ENCODE peak calls at places on chromosomes 3 and 15, in ten cellular contexts. Z is H4, A is T-cell, V is M059J, B is nephron progenitor cell, R is SW 1271, X is cardiac fibroblast, E is globus pallidus, U is uterus, F is nucleus accumbens. I is an unnamed sample.

GRCh38 chr15:62391565-62392262 is 226.6 kb upstream of the C2CD4B start:
- DNase-seq in F (no peak), U (peak), V (peak), B (peak), A (peak), X (peak), R (peak), E (peak), Z (no peak), I (peak)

GRCh38 chr3:184082465-184082864 is 14.4 kb upstream of the HTR3E start:
- DNase-seq in E (no peak), B (no peak), A (no peak), V (no peak), F (no peak), X (no peak), U (no peak), R (no peak), Z (no peak), I (no peak)

GRCh38 chr3:114745322-114746240 is 401.5 kb downstream of the ZBTB20 start:
- DNase-seq in Z (no peak), F (no peak), U (peak), R (no peak), E (no peak), X (peak), A (no peak), B (no peak), V (peak), I (no peak)

GRCh38 chr3:128170866-128171516 is 17.7 kb downstream of the EEFSEC start:
- DNase-seq in V (peak), R (peak), A (no peak), X (peak), U (peak), F (peak), Z (peak), E (peak), B (peak), I (peak)

GRCh38 chr15:62903437-62903836 is 139.1 kb upstream of the TPM1 start:
- DNase-seq in A (no peak), U (no peak), B (no peak), R (no peak), F (no peak), E (no peak), Z (no peak), X (no peak), V (no peak), I (no peak)

GRCh38 chr3:47578691-47579632 is at the start of gene CSPG5:
- DNase-seq in F (no peak), V (no peak), R (no peak), U (no peak), E (peak), B (peak), X (no peak), Z (no peak), A (peak), I (no peak)

GRCh38 chr15:57376695-57377477 is 581 bp downstream of the CGNL1 start:
- DNase-seq in R (no peak), E (no peak), F (no peak), V (no peak), U (peak), B (peak), A (no peak), X (peak), Z (no peak), I (peak)

GRCh38 chr3:50238549-50239026 is 2.6 kb downstream of the GNAI2 start:
- DNase-seq in R (no peak), Z (peak), U (peak), E (no peak), A (no peak), V (peak), X (peak), B (no peak), F (peak), I (peak)

GRCh38 chr15:90918034-90918788 is 14.1 kb downstream of the HDDC3 start:
- DNase-seq in E (no peak), X (no peak), Z (no peak), F (no peak), B (no peak), R (no peak), V (no peak), U (no peak), A (no peak), I (no peak)

GRCh38 chr3:175749981-175750380 is 890.8 kb downstream of the NAALADL2 start:
- DNase-seq in B (no peak), Z (no peak), R (no peak), E (no peak), V (no peak), A (no peak), U (no peak), X (no peak), F (no peak), I (no peak)

GRCh38 chr3:32873491-32874130 is 55.8 kb downstream of the TRIM71 start:
- DNase-seq in V (no peak), F (no peak), R (no peak), X (no peak), E (no peak), Z (no peak), B (no peak), A (no peak), U (no peak), I (no peak)